ENCODE peak calls at places on chromosomes 13 and 19, in six cellular contexts. W is epithelial cell of esophagus, Z is small intestine, X is neural progenitor cell, U is body of pancreas, G is choroid plexus epithelial cell. H is an unnamed sample.

GRCh38 chr19:7533281-7533819 is 2.2 kb upstream of the PNPLA6 start:
- DNase-seq in W (peak; percentile 63), Z (peak; percentile 60), X (peak; percentile 35), U (peak; percentile 64), G (peak; percentile 67), H (no peak)

GRCh38 chr19:8935460-8935859 is 74.7 kb downstream of the MUC16 start:
- DNase-seq in W (no peak), Z (no peak), X (no peak), U (no peak), G (peak; percentile 2), H (no peak)

GRCh38 chr19:33273881-33274662 is 28.3 kb downstream of the CEBPA start:
- DNase-seq in W (peak; percentile 85), Z (peak; percentile 81), X (no peak), U (no peak), G (peak; percentile 92), H (peak; percentile 92)

GRCh38 chr13:37429976-37430375 is 168.6 kb downstream of the POSTN start:
- DNase-seq in W (peak; percentile 74), Z (no peak), X (no peak), U (no peak), G (peak; percentile 93), H (peak; percentile 79)

GRCh38 chr13:29472317-29472961 is 123.0 kb downstream of the SLC7A1 start:
- DNase-seq in W (peak; percentile 72), Z (peak; percentile 51), X (peak; percentile 84), U (peak; percentile 71), G (peak; percentile 80), H (no peak)

GRCh38 chr13:111243981-111244380 is 76.5 kb upstream of the TEX29 start:
- DNase-seq in W (no peak), Z (no peak), X (no peak), U (no peak), G (no peak), H (no peak)

GRCh38 chr13:40668335-40668734 is 1.9 kb upstream of the FOXO1 start:
- DNase-seq in W (peak; percentile 36), Z (no peak), X (peak; percentile 58), U (no peak), G (no peak), H (no peak)

GRCh38 chr19:42206871-42207755 is 10.4 kb downstream of the DEDD2 start:
- DNase-seq in W (peak; percentile 84), Z (peak; percentile 36), X (no peak), U (no peak), G (no peak), H (no peak)

GRCh38 chr13:98495627-98496238 is 81.2 kb downstream of the STK24 start:
- DNase-seq in W (no peak), Z (peak; percentile 18), X (peak; percentile 48), U (no peak), G (peak; percentile 34), H (no peak)

GRCh38 chr13:53074119-53074518 is 45.5 kb downstream of the OLFM4 start:
- DNase-seq in W (no peak), Z (no peak), X (no peak), U (no peak), G (no peak), H (no peak)

GRCh38 chr13:91347996-91348905 is 764 bp downstream of the MIR17HG start:
- DNase-seq in W (peak; percentile 47), Z (peak; percentile 45), X (peak; percentile 63), U (peak; percentile 62), G (peak; percentile 53), H (no peak)

GRCh38 chr19:38321646-38322323 is 2.1 kb downstream of the KCNK6 start:
- DNase-seq in W (peak; percentile 94), Z (no peak), X (peak; percentile 22), U (peak; percentile 27), G (peak; percentile 21), H (peak; percentile 58)

GRCh38 chr13:108070491-108070890 is 144.8 kb downstream of the LIG4 start:
- DNase-seq in W (no peak), Z (no peak), X (no peak), U (no peak), G (no peak), H (no peak)

GRCh38 chr19:7904074-7905020 is 670 bp downstream of the MAP2K7 start:
- DNase-seq in W (no peak), Z (peak; percentile 49), X (peak; percentile 66), U (no peak), G (no peak), H (no peak)

GRCh38 chr19:52492991-52493470 is 34.4 kb upstream of the ZNF808 start:
- DNase-seq in W (peak; percentile 1), Z (no peak), X (peak; percentile 81), U (peak; percentile 5), G (no peak), H (no peak)

GRCh38 chr19:52498571-52498970 is 28.9 kb upstream of the ZNF808 start:
- DNase-seq in W (no peak), Z (no peak), X (no peak), U (no peak), G (no peak), H (no peak)

GRCh38 chr19:52492201-52492960 is 35.1 kb upstream of the ZNF808 start:
- DNase-seq in W (peak; percentile 2), Z (no peak), X (peak; percentile 91), U (peak; percentile 9), G (no peak), H (no peak)

DNA sequence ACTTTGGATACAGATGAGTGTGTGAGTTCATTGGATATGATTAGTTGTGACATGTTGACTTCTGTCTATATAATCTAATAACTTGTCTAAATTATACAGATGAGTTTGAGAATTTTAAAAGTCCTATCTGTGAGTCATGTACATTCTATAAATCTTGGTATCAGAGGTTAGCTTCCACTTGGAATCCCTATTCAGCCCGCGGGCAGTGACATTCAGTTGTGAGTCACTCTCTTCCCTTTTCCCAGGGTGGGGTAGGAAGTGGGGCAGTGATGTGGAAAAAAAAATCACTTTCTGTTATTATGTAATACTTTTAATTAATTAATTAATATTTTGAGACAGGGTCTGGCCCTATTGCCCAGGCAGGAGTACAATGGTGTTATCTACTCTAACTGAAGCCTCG is 33.0 kb upstream of the ZNF808 start:
- DNase-seq in W (no peak), Z (no peak), X (no peak), U (no peak), G (no peak), H (no peak)
- H3K4me3 ChIP-seq in W (no peak overlapping the region), Z (no peak overlapping the region), X (no peak overlapping the region), U (no peak overlapping the region), G (no peak overlapping the region), H (no peak overlapping the region)

GRCh38 chr19:12665646-12666304 is 767 bp downstream of the MAN2B1 start:
- DNase-seq in W (no peak), Z (no peak), X (no peak), U (no peak), G (no peak), H (no peak)

GRCh38 chr19:12664406-12665280 is 1.9 kb downstream of the MAN2B1 start:
- DNase-seq in W (no peak), Z (no peak), X (peak; percentile 77), U (no peak), G (no peak), H (no peak)

GRCh38 chr19:12666305-12667048 is at the start of the genes MAN2B1 and WDR83:
- DNase-seq in W (peak; percentile 75), Z (peak; percentile 80), X (peak; percentile 94), U (peak; percentile 83), G (peak; percentile 70), H (no peak)

GRCh38 chr19:12667903-12668302 is 1.3 kb downstream of the WDR83 start:
- DNase-seq in W (no peak), Z (no peak), X (no peak), U (no peak), G (no peak), H (no peak)

DNA sequence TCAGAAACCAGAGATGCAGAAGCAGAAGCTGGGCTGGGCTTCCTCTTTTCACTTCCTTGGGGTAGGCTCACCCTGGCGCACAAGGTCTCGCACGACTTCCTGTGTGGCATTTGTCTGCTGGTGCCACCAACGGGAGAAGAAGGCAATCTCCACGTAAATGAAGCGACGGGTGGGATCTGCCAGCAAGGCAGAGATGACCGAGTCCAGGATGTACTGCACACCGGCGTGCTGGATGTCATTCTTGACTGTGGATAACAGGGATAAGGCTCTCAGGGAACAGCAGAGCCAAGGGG is 1.3 kb downstream of the MAN2B1 start:
- DNase-seq in W (no peak), Z (no peak), X (no peak), U (no peak), G (no peak), H (no peak)
- H3K4me3 ChIP-seq in W (no peak overlapping the region), Z (no peak overlapping the region), X (no peak overlapping the region), U (no peak overlapping the region), G (no peak overlapping the region), H (no peak overlapping the region)

GRCh38 chr19:14528419-14529253 is 758 bp upstream of the TECR start:
- DNase-seq in W (no peak), Z (no peak), X (no peak), U (peak; percentile 27), G (peak; percentile 18), H (no peak)
- H3K4me3 ChIP-seq in W (peak overlapping the region; percentile 59), Z (peak overlapping the region; percentile 37), X (peak overlapping the region; percentile 50), U (peak overlapping the region; percentile 26), G (peak overlapping the region; percentile 73), H (peak overlapping the region; percentile 68)

GRCh38 chr13:112770504-112770903 is 80.7 kb downstream of the ATP11A start:
- DNase-seq in W (no peak), Z (no peak), X (no peak), U (no peak), G (no peak), H (no peak)

GRCh38 chr13:112771877-112772538 is 82.2 kb downstream of the ATP11A start:
- DNase-seq in W (no peak), Z (peak; percentile 71), X (no peak), U (peak; percentile 66), G (no peak), H (no peak)

GRCh38 chr13:112772929-112773328 is 83.1 kb downstream of the ATP11A start:
- DNase-seq in W (no peak), Z (peak; percentile 26), X (no peak), U (no peak), G (no peak), H (no peak)

GRCh38 chr13:112772539-112772909 is 82.7 kb downstream of the ATP11A start:
- DNase-seq in W (no peak), Z (no peak), X (no peak), U (no peak), G (no peak), H (no peak)

DNA sequence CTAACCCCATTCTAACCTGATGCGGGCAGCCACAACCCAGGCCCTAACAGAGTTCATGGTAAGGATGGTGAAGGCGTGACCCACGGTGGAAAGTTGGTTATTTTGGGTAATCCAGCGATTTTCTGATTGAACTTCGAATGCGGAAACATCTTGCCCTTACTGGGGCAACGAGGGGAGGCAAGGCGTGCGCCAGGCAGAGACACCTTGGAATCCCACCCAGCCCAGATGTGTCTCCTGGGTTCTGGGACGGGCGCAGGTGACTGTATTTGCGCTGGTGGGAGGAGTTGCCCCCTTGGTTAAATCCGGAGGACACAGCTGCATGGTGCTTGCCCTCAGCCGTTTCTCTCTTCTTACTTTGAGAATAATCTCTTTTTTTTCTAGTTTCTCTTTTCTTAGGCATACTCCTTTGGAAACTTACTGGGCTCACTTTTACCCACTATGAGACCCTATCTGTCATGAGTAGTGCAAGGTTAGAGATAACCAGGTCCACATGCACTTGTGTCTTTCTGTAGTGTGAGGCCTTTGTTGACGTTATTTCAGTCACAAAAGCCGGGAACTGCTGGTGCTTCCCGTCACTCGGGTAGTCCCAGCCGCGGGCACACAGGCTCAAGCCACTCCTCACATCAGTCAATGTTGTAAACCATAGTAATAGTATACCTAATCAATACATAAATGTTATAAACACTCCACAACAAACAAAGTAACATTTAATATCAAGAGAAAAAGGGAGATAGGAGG is 81.5 kb downstream of the ATP11A start:
- DNase-seq in W (no peak), Z (peak; percentile 34), X (no peak), U (no peak), G (no peak), H (no peak)
- H3K4me3 ChIP-seq in W (no peak overlapping the region), Z (no peak overlapping the region), X (no peak overlapping the region), U (no peak overlapping the region), G (no peak overlapping the region), H (no peak overlapping the region)

H was measured in AG09309.